ENCODE peak calls at places on chromosome 16, in eight cellular contexts. A, E, F, S, H, J, M and I are unnamed samples.

GRCh38 chr16:19694989-19695388 is 23.0 kb downstream of the KNOP1 start:
- DNase-seq in A (no peak), E (no peak), F (no peak), S (no peak), H (no peak), J (no peak), M (no peak), I (no peak)

GRCh38 chr16:87186876-87187533 is 130.2 kb downstream of the C16orf95 start:
- DNase-seq in A (no peak), E (no peak), F (no peak), S (no peak), H (no peak), J (no peak), M (no peak), I (no peak)

GRCh38 chr16:85805442-85806045 is 6.0 kb downstream of the COX4I1 start:
- DNase-seq in A (no peak), E (no peak), F (no peak), S (no peak), H (no peak), J (no peak), M (no peak), I (no peak)

GRCh38 chr16:9042943-9043680 is 48.3 kb upstream of the HAPSTR1 start:
- DNase-seq in A (no peak), E (no peak), F (peak; percentile 84), S (no peak), H (no peak), J (no peak), M (no peak), I (peak; percentile 13)

GRCh38 chr16:784431-784830 is 3.8 kb downstream of the RPUSD1 start:
- DNase-seq in A (no peak), E (no peak), F (no peak), S (no peak), H (no peak), J (no peak), M (no peak), I (no peak)

GRCh38 chr16:30113031-30113710 is at the start of gene GDPD3:
- DNase-seq in A (peak; percentile 70), E (no peak), F (no peak), S (no peak), H (no peak), J (no peak), M (peak; percentile 54), I (no peak)

GRCh38 chr16:19589771-19590302 is 34.3 kb downstream of the VPS35L start:
- DNase-seq in A (no peak), E (no peak), F (peak; percentile 38), S (peak; percentile 95), H (no peak), J (no peak), M (no peak), I (no peak)

GRCh38 chr16:27784351-27785306 is 234.7 kb downstream of the KATNIP start:
- DNase-seq in A (no peak), E (no peak), F (no peak), S (no peak), H (no peak), J (no peak), M (no peak), I (no peak)

GRCh38 chr16:13453938-13454553 is 465.9 kb upstream of the ERCC4 start:
- DNase-seq in A (no peak), E (peak; percentile 14), F (no peak), S (peak; percentile 15), H (peak; percentile 54), J (no peak), M (peak; percentile 66), I (no peak)

GRCh38 chr16:84069540-84069939 is 26.9 kb upstream of the SLC38A8 start:
- DNase-seq in A (no peak), E (no peak), F (no peak), S (no peak), H (no peak), J (no peak), M (no peak), I (no peak)

GRCh38 chr16:424033-424622 is 1.3 kb upstream of the RAB11FIP3 start:
- DNase-seq in A (peak; percentile 92), E (peak; percentile 50), F (peak; percentile 96), S (peak; percentile 95), H (no peak), J (no peak), M (peak; percentile 91), I (no peak)

GRCh38 chr16:1475552-1476114 is 805 bp upstream of the CLCN7 start:
- DNase-seq in A (no peak), E (no peak), F (no peak), S (no peak), H (no peak), J (no peak), M (no peak), I (no peak)

GRCh38 chr16:75292691-75293090 is 41.3 kb upstream of the BCAR1 start:
- DNase-seq in A (no peak), E (no peak), F (no peak), S (no peak), H (no peak), J (no peak), M (no peak), I (no peak)

GRCh38 chr16:61900482-61900881 is 135.8 kb downstream of the CDH8 start:
- DNase-seq in A (no peak), E (no peak), F (peak; percentile 39), S (no peak), H (no peak), J (no peak), M (no peak), I (no peak)

GRCh38 chr16:3787924-3788661 is 70.8 kb upstream of the TRAP1 start:
- DNase-seq in A (no peak), E (no peak), F (no peak), S (no peak), H (peak; percentile 60), J (no peak), M (no peak), I (no peak)

GRCh38 chr16:79597775-79598174 is 2.8 kb downstream of the MAF start:
- DNase-seq in A (no peak), E (no peak), F (no peak), S (no peak), H (no peak), J (no peak), M (no peak), I (no peak)

GRCh38 chr16:88387941-88388627 is 5.3 kb downstream of the ZNF469 start:
- DNase-seq in A (no peak), E (peak; percentile 74), F (peak; percentile 47), S (peak; percentile 28), H (peak; percentile 9), J (no peak), M (peak; percentile 89), I (no peak)

GRCh38 chr16:57736419-57737281 is 1.1 kb downstream of the KATNB1 start:
- DNase-seq in A (peak; percentile 45), E (peak; percentile 79), F (peak; percentile 77), S (peak; percentile 88), H (no peak), J (peak; percentile 45), M (peak; percentile 83), I (peak; percentile 37)

GRCh38 chr16:48330847-48331204 is 54.4 kb downstream of the SIAH1 start:
- DNase-seq in A (no peak), E (no peak), F (no peak), S (no peak), H (no peak), J (no peak), M (no peak), I (no peak)

GRCh38 chr16:14029658-14030057 is 41.5 kb upstream of the MRTFB start:
- DNase-seq in A (no peak), E (no peak), F (no peak), S (no peak), H (no peak), J (no peak), M (no peak), I (no peak)